ENCODE peak calls at places on chromosome 1, in five cellular contexts. L, U, A, O and D are unnamed samples.

GRCh38 chr1:72197786-72198185 is 84.6 kb downstream of the NEGR1 start:
- DNase-seq in L (no peak), A (no peak), O (no peak), U (no peak), D (no peak)

GRCh38 chr1:30466026-30466425 is 257.4 kb downstream of the MATN1 start:
- DNase-seq in A (no peak), L (peak), U (no peak), O (no peak), D (no peak)

GRCh38 chr1:241611063-241611462 is 29.1 kb downstream of the CHML start:
- DNase-seq in O (peak), U (peak), A (peak), L (no peak), D (no peak)

GRCh38 chr1:196464545-196464944 is 143.7 kb downstream of the KCNT2 start:
- DNase-seq in U (no peak), A (no peak), O (peak), L (no peak), D (peak)

GRCh38 chr1:71087060-71087459 is 6.2 kb upstream of the ZRANB2 start:
- DNase-seq in U (no peak), O (no peak), A (no peak), L (no peak), D (no peak)

GRCh38 chr1:188706742-188707141 is 1770.9 kb downstream of the BRINP3 start:
- DNase-seq in A (no peak), O (peak), L (no peak), U (no peak), D (peak)

GRCh38 chr1:156103521-156103947 is 11.0 kb upstream of the LMNA start:
- DNase-seq in A (no peak), L (peak), O (no peak), U (no peak), D (no peak)

GRCh38 chr1:60503216-60503615 is 429.6 kb upstream of the C1orf87 start:
- DNase-seq in A (no peak), O (no peak), U (no peak), L (no peak), D (no peak)

GRCh38 chr1:216705686-216706085 is 17.5 kb downstream of the ESRRG start:
- DNase-seq in L (no peak), U (no peak), A (no peak), O (no peak), D (no peak)

GRCh38 chr1:66570196-66570595 is 36.2 kb downstream of the SGIP1 start:
- DNase-seq in A (no peak), U (no peak), O (no peak), L (no peak), D (peak)

GRCh38 chr1:41754540-41754939 is 164.2 kb downstream of the HIVEP3 start:
- DNase-seq in U (no peak), A (peak), L (no peak), O (no peak), D (no peak)

GRCh38 chr1:113966013-113966412 is 13.3 kb upstream of the OLFML3 start:
- DNase-seq in O (no peak), U (no peak), L (no peak), A (no peak), D (no peak)

GRCh38 chr1:225877570-225877969 is 4.6 kb downstream of the TMEM63A start:
- DNase-seq in O (no peak), U (no peak), L (peak), A (peak), D (no peak)

GRCh38 chr1:72006092-72006491 is 276.2 kb downstream of the NEGR1 start:
- DNase-seq in A (no peak), O (peak), L (no peak), U (no peak), D (no peak)

GRCh38 chr1:245698860-245699259 is 544.1 kb downstream of the KIF26B start:
- DNase-seq in U (no peak), O (no peak), A (no peak), L (no peak), D (no peak)

GRCh38 chr1:155976062-155976912 is 2.1 kb downstream of the ARHGEF2 start:
- DNase-seq in O (peak), L (peak), U (peak), A (peak), D (no peak)

GRCh38 chr1:158021721-158022120 is 28.3 kb downstream of the KIRREL1 start:
- DNase-seq in L (no peak), U (no peak), A (no peak), O (no peak), D (no peak)

GRCh38 chr1:19752083-19752696 is 47.5 kb downstream of the TMCO4 start:
- DNase-seq in U (no peak), L (no peak), A (no peak), O (no peak), D (no peak)

GRCh38 chr1:76083189-76083588 is 8.6 kb downstream of the ST6GALNAC3 start:
- DNase-seq in U (no peak), A (no peak), L (no peak), O (no peak), D (no peak)

GRCh38 chr1:20981903-20982695 is 194.6 kb downstream of the EIF4G3 start:
- DNase-seq in A (no peak), O (peak), U (no peak), L (no peak), D (peak)

GRCh38 chr1:23984417-23985186 is 4.5 kb upstream of the SRSF10 start:
- DNase-seq in L (no peak), U (no peak), O (no peak), A (no peak), D (no peak)

GRCh38 chr1:83090195-83090594 is 908.7 kb downstream of the TTLL7 start:
- DNase-seq in O (peak), L (no peak), A (no peak), U (no peak), D (no peak)

GRCh38 chr1:37438971-37439671 is 35.3 kb upstream of the ZC3H12A start:
- DNase-seq in A (no peak), O (no peak), L (no peak), U (no peak), D (no peak)

GRCh38 chr1:26998319-26999300 is 5.1 kb downstream of the TRNP1 start:
- DNase-seq in A (no peak), U (no peak), L (no peak), O (no peak), D (no peak)

GRCh38 chr1:172278478-172278877 is 142.0 kb upstream of the C1orf105 start:
- DNase-seq in L (no peak), U (no peak), A (no peak), O (peak), D (no peak)

GRCh38 chr1:246470588-246470987 is 36.5 kb downstream of the SMYD3 start:
- DNase-seq in U (no peak), L (no peak), A (no peak), O (no peak), D (no peak)

GRCh38 chr1:246760426-246761347 is 36.5 kb downstream of the SCCPDH start:
- DNase-seq in O (no peak), L (no peak), U (no peak), A (no peak), D (no peak)

GRCh38 chr1:229295745-229296144 is 24.8 kb downstream of the RAB4A start:
- DNase-seq in L (no peak), U (no peak), O (no peak), A (no peak), D (no peak)

GRCh38 chr1:244599937-244600350 is 53.0 kb upstream of the DESI2 start:
- DNase-seq in L (no peak), U (no peak), O (peak), A (peak), D (no peak)
- H3K4me3 ChIP-seq in L (no peak), U (no peak), O (peak), A (no peak), D (no peak)

GRCh38 chr1:34828611-34829010 is 30.9 kb downstream of the SMIM12 start:
- DNase-seq in A (no peak), O (no peak), L (no peak), U (no peak), D (no peak)
- H3K4me3 ChIP-seq in A (no peak), O (no peak), L (no peak), U (no peak), D (no peak)

DNA sequence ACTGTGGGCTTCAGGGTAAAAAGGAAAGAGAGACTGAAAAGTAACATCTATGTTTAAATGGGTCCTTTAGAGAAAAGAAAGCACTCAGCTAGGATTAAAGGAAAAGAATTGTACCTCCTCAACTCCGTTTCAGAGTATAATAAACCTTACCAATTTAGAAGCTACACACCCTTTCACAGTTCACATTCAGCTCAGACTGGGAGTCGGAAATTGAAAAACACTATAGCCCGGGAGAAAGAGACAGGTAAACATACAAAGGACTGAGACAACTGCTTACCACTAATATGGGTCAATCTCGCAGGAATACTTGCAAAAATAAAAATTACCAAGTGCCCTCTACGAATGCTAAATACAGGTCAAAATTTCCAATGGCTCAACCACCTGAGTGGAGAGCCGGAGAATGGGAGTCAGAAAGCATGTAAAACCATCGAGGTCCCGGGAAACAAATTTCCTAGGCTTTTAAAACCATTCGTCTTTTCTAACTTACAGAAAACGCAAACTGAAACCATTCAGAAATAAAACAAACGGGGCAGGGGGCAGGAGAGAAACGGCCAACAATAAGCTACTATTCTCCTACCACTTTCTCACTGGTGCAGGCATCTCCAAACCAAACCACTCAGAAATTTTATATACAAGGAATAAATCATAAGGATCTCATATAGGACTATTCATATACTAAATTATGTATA is 136.7 kb downstream of the RERE start:
- DNase-seq in O (no peak), L (no peak), A (no peak), U (peak), D (no peak)
- H3K4me3 ChIP-seq in O (no peak), L (no peak), A (no peak), U (no peak), D (peak)

GRCh38 chr1:230715510-230715909 is 1.6 kb upstream of the AGT start:
- DNase-seq in U (no peak), A (no peak), L (no peak), O (no peak), D (no peak)

GRCh38 chr1:230712470-230712942 is 1.4 kb downstream of the AGT start:
- DNase-seq in L (no peak), O (no peak), A (no peak), U (no peak), D (no peak)

GRCh38 chr1:230713138-230713537 is 784 bp downstream of the AGT start:
- DNase-seq in O (no peak), L (no peak), U (no peak), A (no peak), D (no peak)

GRCh38 chr1:230713547-230713914 is 391 bp downstream of the AGT start:
- DNase-seq in L (no peak), O (no peak), U (no peak), A (no peak), D (no peak)

DNA sequence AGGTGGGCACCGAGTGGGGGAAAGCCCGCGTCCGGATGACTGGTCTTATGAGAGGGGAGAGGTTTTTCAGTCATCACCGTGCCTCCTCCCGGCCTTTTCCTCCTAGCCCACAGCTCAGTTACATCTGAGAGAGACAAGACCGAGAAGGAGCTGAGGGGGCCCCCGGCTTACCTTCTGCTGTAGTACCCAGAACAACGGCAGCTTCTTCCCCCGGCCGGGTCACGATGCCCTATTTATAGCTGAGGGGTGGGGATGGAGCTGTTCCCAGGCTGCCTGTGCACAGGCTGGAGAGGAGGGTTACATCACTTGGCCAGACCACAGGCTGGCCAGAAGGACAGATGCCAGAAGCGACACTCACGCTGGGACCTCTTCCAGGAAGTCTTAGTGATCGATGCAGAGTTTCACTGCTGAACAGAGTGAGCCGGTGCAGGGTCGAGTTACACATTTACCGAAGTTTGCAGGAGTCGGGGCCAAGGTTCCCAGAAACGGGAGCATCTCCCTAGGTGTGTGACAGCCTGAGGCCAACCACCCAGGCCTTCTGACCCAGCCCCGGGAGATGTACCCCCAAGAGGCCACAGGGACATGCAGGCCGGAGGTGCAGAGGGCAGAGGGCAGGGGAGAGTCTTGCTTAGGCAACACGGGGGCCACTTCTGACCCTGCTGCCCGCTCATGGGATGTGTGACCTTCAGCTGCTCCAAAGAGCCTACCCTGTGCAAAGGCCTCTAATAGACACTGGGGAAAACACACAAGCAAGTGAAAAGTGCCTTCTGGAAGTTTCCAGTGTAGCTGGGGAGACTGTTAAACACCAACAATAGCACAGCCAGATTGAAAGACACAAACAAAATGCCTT is at the start of gene AGT:
- DNase-seq in A (no peak), O (peak), L (no peak), U (no peak), D (peak)
- H3K4me3 ChIP-seq in A (no peak), O (peak), L (no peak), U (no peak), D (peak)

DNA sequence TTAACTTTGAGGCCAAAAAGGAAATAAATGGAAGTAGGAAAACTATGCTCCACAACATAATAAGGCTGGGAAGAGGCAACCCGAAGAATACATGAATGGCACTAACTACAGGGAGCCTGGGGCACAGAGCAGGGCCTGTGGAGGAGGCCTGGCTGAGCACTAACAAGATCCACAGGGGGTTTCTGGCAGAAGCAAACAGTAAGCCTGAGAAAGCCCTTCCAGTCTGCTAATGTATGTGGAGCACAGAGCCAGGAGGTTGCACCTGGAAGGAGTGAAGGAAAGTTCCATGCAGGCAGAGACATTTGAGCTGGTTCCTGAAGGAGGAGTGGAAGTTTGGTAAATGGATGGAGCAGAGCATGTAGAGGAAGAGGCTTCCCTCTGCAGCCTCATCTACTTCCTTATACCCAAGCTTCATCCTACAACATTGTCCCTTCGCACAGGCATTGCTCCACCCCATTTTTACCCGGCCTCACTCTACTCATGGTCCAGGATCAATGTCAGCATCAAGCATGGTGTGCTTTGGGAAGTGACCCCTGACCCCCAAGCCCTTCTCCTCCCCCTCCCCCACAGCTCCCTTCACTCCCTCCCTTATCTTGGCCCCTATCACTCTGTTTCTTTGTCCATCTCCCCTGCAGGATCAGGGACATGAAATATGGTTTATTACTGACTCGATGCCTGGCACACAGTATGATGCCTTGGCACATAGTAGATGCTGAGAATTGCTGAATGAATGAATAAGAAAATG is 23.3 kb downstream of the SHISA4 start:
- DNase-seq in L (no peak), O (no peak), U (no peak), A (no peak), D (no peak)
- H3K4me3 ChIP-seq in L (no peak), O (no peak), U (no peak), A (no peak), D (no peak)

DNA sequence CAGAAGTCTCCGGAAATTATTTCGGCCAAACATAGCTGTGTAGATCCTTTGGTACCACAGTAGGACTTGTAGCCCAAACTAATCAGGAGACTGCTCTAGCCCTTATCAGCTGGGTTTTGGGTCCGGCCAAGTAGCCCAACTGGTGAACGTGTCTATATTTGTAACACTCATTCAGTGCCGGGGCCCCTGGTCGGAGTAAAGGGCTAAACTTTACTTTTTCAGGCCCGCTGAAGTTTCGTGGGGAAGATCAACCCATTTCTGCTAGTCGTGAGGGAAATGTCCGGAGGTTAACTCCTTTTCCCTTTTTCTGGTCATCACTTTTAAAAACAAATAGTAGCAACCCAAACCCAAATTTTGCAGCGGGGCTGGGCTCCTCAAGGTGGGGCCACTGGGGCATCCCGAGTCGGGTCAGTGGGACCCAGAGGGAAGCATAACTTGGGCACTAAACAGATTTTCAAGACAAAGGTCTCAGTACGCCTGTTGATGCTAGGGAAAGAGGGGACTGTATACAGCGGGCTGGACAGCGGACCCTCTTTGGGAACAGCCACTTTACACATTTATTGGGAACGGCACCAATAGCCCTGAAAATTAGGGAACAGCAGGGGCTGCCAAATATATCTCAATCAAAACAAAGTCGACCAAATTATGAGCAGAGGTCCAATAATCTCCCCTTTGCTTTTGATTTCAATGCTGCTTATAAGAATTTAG is 1.8 kb downstream of the LHX9 start:
- DNase-seq in O (no peak), L (no peak), U (peak), A (no peak), D (no peak)
- H3K4me3 ChIP-seq in O (no peak), L (no peak), U (peak), A (no peak), D (no peak)

GRCh38 chr1:17020502-17020901 is 8.8 kb upstream of the ATP13A2 start:
- DNase-seq in L (no peak), O (no peak), A (no peak), U (no peak), D (no peak)
- H3K4me3 ChIP-seq in L (no peak), O (no peak), A (no peak), U (no peak), D (no peak)

DNA sequence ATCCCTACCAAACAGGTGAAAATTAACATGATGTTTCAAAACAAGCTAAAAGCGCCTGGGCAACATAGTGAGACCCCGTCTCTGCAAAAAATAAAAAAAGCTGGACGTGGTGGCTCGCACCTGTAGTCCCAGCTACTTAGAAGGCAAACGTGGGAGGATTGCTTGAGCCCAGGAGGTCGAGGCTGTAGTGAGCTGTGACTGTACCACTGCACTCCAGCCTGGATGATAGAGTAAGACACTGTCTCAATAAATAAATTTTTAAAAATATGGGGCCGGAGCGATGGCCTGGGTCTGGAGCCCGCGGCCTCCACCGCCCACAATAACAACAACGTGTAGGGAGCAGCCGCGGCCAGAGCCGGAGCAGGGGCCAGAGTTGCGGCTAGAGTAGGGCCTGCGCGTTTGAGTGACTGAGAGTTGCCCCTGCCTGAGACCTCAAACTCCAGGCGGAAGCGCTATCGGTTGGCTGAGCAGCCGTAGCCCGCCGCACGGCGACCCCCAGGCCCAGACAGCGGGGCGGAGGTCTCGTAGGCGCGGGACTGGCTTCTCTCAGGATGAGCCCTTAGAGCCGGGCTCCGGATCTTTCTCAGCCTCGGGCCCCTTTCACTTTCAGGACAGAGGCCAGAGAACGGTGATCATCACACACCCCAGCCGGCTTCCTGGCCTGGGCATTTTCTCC is 41.4 kb downstream of the ZMYM1 start:
- DNase-seq in A (peak), O (no peak), U (no peak), L (no peak), D (no peak)
- H3K4me3 ChIP-seq in A (peak), O (no peak), U (no peak), L (no peak), D (peak)

GRCh38 chr1:53274026-53274425 is 35.7 kb upstream of the MAGOH start:
- DNase-seq in A (no peak), O (no peak), L (no peak), U (no peak), D (no peak)

GRCh38 chr1:53276153-53276901 is 38.0 kb upstream of the MAGOH start:
- DNase-seq in A (no peak), U (no peak), L (no peak), O (no peak), D (no peak)

GRCh38 chr1:53275566-53275965 is 37.2 kb upstream of the MAGOH start:
- DNase-seq in A (no peak), U (no peak), O (no peak), L (no peak), D (no peak)

GRCh38 chr1:53273526-53273925 is 35.2 kb upstream of the MAGOH start:
- DNase-seq in O (no peak), U (no peak), A (no peak), L (no peak), D (no peak)

GRCh38 chr1:53274541-53275185 is 36.3 kb upstream of the MAGOH start:
- DNase-seq in O (no peak), U (no peak), L (no peak), A (no peak), D (no peak)
- H3K4me3 ChIP-seq in O (no peak), U (no peak), L (no peak), A (no peak), D (no peak)

GRCh38 chr1:31943546-31944184 is 5.5 kb upstream of the PTP4A2 start:
- DNase-seq in L (no peak), A (peak), U (no peak), O (peak), D (no peak)
- H3K4me3 ChIP-seq in L (no peak), A (peak), U (peak), O (no peak), D (no peak)